ENCODE peak calls at places on chromosomes 5 and 9, in eight cellular contexts. R, Y, V, M, S, H, Q and J are unnamed samples.

GRCh38 chr5:134446938-134447337 is 35.3 kb upstream of the CDKN2AIPNL start:
- DNase-seq in R (peak; percentile 43), Y (no peak), V (no peak), M (no peak), S (peak; percentile 54), H (no peak), Q (no peak), J (peak; percentile 76)

GRCh38 chr5:59768204-59769040 is 125.1 kb downstream of the PDE4D start:
- DNase-seq in R (peak; percentile 81), Y (peak; percentile 58), V (no peak), M (peak; percentile 65), S (no peak), H (peak; percentile 41), Q (no peak), J (peak; percentile 85)

GRCh38 chr5:51053361-51053760 is 329.9 kb upstream of the ISL1 start:
- DNase-seq in R (no peak), Y (no peak), V (no peak), M (no peak), S (no peak), H (no peak), Q (no peak), J (peak; percentile 5)

GRCh38 chr5:170655920-170656319 is 127.6 kb upstream of the GABRP start:
- DNase-seq in R (no peak), Y (no peak), V (no peak), M (no peak), S (no peak), H (no peak), Q (no peak), J (no peak)

GRCh38 chr5:78827725-78828124 is 157.4 kb downstream of the ARSB start:
- DNase-seq in R (no peak), Y (no peak), V (no peak), M (no peak), S (peak; percentile 49), H (no peak), Q (peak; percentile 57), J (no peak)

GRCh38 chr9:122065923-122066629 is 27.0 kb downstream of the TTLL11 start:
- DNase-seq in R (no peak), Y (no peak), V (no peak), M (no peak), S (no peak), H (no peak), Q (no peak), J (no peak)

GRCh38 chr9:133359420-133360175 is 3.2 kb downstream of the SURF2 start:
- DNase-seq in R (peak; percentile 72), Y (no peak), V (no peak), M (no peak), S (no peak), H (peak; percentile 74), Q (no peak), J (peak; percentile 59)

GRCh38 chr5:110625376-110625999 is 101.0 kb downstream of the TMEM232 start:
- DNase-seq in R (peak; percentile 67), Y (no peak), V (peak; percentile 22), M (peak; percentile 70), S (peak; percentile 56), H (peak; percentile 12), Q (peak; percentile 65), J (peak; percentile 57)

GRCh38 chr9:93288341-93288740 is 104.4 kb downstream of the WNK2 start:
- DNase-seq in R (peak; percentile 38), Y (no peak), V (no peak), M (no peak), S (peak; percentile 48), H (peak; percentile 17), Q (no peak), J (no peak)

GRCh38 chr5:176846335-176847140 is 36.2 kb downstream of the UNC5A start:
- DNase-seq in R (peak; percentile 21), Y (no peak), V (no peak), M (no peak), S (no peak), H (no peak), Q (no peak), J (peak; percentile 26)

GRCh38 chr5:50889790-50890189 is 223.4 kb downstream of the PARP8 start:
- DNase-seq in R (no peak), Y (no peak), V (no peak), M (no peak), S (no peak), H (no peak), Q (no peak), J (no peak)

GRCh38 chr9:96214639-96215038 is 87.3 kb downstream of the HSD17B3 start:
- DNase-seq in R (peak; percentile 9), Y (no peak), V (no peak), M (no peak), S (no peak), H (no peak), Q (no peak), J (no peak)

GRCh38 chr5:173759696-173760095 is 128.5 kb upstream of the CPEB4 start:
- DNase-seq in R (no peak), Y (no peak), V (no peak), M (no peak), S (no peak), H (no peak), Q (no peak), J (no peak)

GRCh38 chr9:133238851-133239532 is 29.9 kb upstream of the OBP2B start:
- DNase-seq in R (peak; percentile 91), Y (peak; percentile 83), V (peak; percentile 88), M (peak; percentile 37), S (peak; percentile 44), H (peak; percentile 70), Q (no peak), J (peak; percentile 89)

GRCh38 chr9:137310190-137311052 is 8.3 kb upstream of the NRARP start:
- DNase-seq in R (no peak), Y (peak; percentile 87), V (no peak), M (peak; percentile 11), S (no peak), H (peak; percentile 36), Q (no peak), J (peak; percentile 29)

GRCh38 chr9:21002040-21002439 is 29.4 kb downstream of the HACD4 start:
- DNase-seq in R (no peak), Y (no peak), V (no peak), M (no peak), S (no peak), H (no peak), Q (peak; percentile 36), J (no peak)

GRCh38 chr5:150303660-150304411 is 1.1 kb upstream of the ARSI start:
- DNase-seq in R (peak; percentile 30), Y (no peak), V (no peak), M (no peak), S (no peak), H (no peak), Q (no peak), J (peak; percentile 50)

GRCh38 chr5:3122985-3123762 is 371.7 kb upstream of the IRX2 start:
- DNase-seq in R (peak; percentile 57), Y (no peak), V (no peak), M (no peak), S (no peak), H (no peak), Q (no peak), J (no peak)

GRCh38 chr5:3122216-3122615 is 370.7 kb upstream of the IRX2 start:
- DNase-seq in R (no peak), Y (no peak), V (no peak), M (no peak), S (no peak), H (no peak), Q (no peak), J (no peak)

GRCh38 chr5:3123763-3124157 is 372.3 kb upstream of the IRX2 start:
- DNase-seq in R (no peak), Y (no peak), V (no peak), M (no peak), S (no peak), H (no peak), Q (no peak), J (no peak)

GRCh38 chr5:3126639-3127038 is 375.2 kb upstream of the IRX2 start:
- DNase-seq in R (no peak), Y (no peak), V (no peak), M (no peak), S (no peak), H (no peak), Q (no peak), J (no peak)

GRCh38 chr5:3124410-3124809 is 372.9 kb upstream of the IRX2 start:
- DNase-seq in R (no peak), Y (no peak), V (no peak), M (no peak), S (no peak), H (no peak), Q (no peak), J (no peak)
- H3K9me2 ChIP-seq in R (no peaks in the 10 kb centered on the region), Y (no peaks in the 10 kb centered on the region), V (no peaks in the 10 kb centered on the region), M (no peaks in the 10 kb centered on the region), S (no peaks in the 10 kb centered on the region), H (no peaks in the 10 kb centered on the region), Q (no peaks in the 10 kb centered on the region), J (no peaks in the 10 kb centered on the region)

DNA sequence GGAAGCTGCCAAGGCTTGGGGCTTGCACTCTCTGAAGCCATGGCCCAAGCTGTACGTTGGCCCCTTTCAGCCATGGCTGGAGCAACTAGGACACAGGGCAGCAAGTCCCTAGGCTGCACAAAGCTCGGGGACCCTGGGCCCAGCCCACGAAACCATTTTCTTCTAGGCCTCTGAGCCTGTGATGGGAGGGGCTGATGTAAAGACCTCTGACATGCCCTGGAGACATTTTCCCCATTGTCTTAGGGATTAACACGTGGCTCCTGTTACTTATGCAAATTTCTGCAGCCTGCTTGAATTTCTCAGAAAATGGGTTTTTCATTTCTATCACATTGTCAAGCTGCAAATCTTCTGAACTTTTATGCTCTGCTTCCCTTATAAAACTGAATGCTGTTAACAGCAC is 83.0 kb upstream of the DAP start:
- DNase-seq in R (no peak), Y (no peak), V (no peak), M (no peak), S (no peak), H (no peak), Q (no peak), J (no peak)
- TF ChIP-seq CTCF in R (no peak), Y (no peak), V (no peak), M (no peak), S (no peak), H (no peak), Q (no peak), J (no peak)

DNA sequence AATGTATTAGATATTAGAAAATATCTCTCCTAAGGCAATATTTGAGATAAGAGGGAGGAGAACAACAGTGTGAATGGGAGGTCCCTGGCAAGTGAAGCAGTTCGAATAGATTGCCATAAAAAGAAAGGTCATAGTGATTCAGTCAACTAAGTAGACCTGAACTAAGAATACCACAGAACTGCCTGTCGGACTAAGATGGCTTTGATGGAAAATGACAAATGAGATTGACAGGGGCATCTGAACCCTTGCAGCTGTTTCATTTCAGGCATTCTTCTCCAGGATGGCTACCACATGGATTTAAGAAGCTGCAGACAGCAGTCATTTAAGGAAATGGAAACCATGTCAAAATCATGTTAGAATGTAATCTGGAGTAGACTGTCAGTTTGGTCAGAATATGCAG is 308.4 kb upstream of the MEF2C start:
- DNase-seq in R (no peak), Y (no peak), V (no peak), M (no peak), S (no peak), H (no peak), Q (no peak), J (no peak)
- H3K9me2 ChIP-seq in R (no peaks in the 10 kb centered on the region), Y (no peaks in the 10 kb centered on the region), V (no peaks in the 10 kb centered on the region), M (no peaks in the 10 kb centered on the region), S (no peaks in the 10 kb centered on the region), H (no peaks in the 10 kb centered on the region), Q (no peaks in the 10 kb centered on the region), J (no peaks in the 10 kb centered on the region)

DNA sequence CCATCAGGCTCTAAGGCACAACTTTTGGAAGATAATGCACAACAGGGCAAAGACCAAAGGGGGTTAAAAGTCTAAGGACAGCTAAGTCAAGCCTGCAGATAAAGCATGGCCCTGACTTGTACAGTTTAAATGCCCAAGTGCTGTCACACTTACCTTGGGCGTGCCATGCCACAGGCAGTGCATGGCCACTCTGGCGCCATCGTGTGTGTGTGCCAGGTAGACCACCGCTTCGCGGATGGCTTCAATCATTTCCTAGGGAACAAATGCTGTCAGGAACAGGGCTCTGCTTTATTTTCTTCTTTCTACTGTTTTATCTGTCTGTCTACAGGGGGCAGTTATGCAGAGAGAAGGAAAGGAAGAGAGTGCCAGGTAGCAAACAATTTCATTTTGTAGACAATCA is 19.3 kb downstream of the PUM3 start:
- DNase-seq in R (peak; percentile 77), Y (no peak), V (no peak), M (no peak), S (no peak), H (peak; percentile 24), Q (no peak), J (no peak)
- TF ChIP-seq CTCF in R (peak; percentile 72), Y (no peak), V (no peak), M (no peak), S (peak; percentile 41), H (peak; percentile 26), Q (no peak), J (peak; percentile 31)